ENCODE peak calls at places on chromosome 13, in six cellular contexts. I, U, K, O, G and F are unnamed samples.

GRCh38 chr13:74886496-74886895 is 595.5 kb downstream of the TBC1D4 start:
- DNase-seq in G (no peak), U (no peak), O (no peak), I (no peak), K (no peak), F (no peak)

GRCh38 chr13:93674337-93674755 is 447.7 kb downstream of the GPC6 start:
- DNase-seq in G (no peak), U (no peak), I (no peak), K (no peak), O (no peak), F (no peak)

GRCh38 chr13:106498571-106498970 is 36.9 kb downstream of the EFNB2 start:
- DNase-seq in U (no peak), I (no peak), G (no peak), K (no peak), O (no peak), F (no peak)

GRCh38 chr13:32594339-32594738 is 8.1 kb downstream of the PDS5B start:
- DNase-seq in O (no peak), G (no peak), U (no peak), I (no peak), K (no peak), F (no peak)

GRCh38 chr13:68304287-68304893 is 1074.3 kb upstream of the PCDH9 start:
- DNase-seq in K (no peak), G (no peak), O (no peak), I (peak), U (no peak), F (no peak)

GRCh38 chr13:45086484-45086883 is 33.8 kb upstream of the GTF2F2 start:
- DNase-seq in U (no peak), K (no peak), G (no peak), O (no peak), I (no peak), F (no peak)

GRCh38 chr13:63124863-63125262 is 1709.2 kb upstream of the PCDH20 start:
- DNase-seq in K (no peak), G (no peak), I (peak), O (no peak), U (no peak), F (no peak)

GRCh38 chr13:79741006-79741405 is 260.1 kb downstream of the NDFIP2 start:
- DNase-seq in O (no peak), I (no peak), G (no peak), U (no peak), K (no peak), F (no peak)

GRCh38 chr13:20559659-20560356 is 7.1 kb upstream of the IFT88 start:
- DNase-seq in K (no peak), O (no peak), I (no peak), G (no peak), U (no peak), F (no peak)